ENCODE peak calls at places on chromosomes 13 and 19, in four cellular contexts. R is CD8-positive, alpha-beta T cell; T is GM06990; I is AG08395. Y is an unnamed sample.

GRCh38 chr13:106052200-106052767 is 483.2 kb downstream of the EFNB2 start:
- DNase-seq in R (no peak), T (no peak), I (peak), Y (no peak)

GRCh38 chr19:48608798-48609263 is 2.3 kb downstream of the SPACA4 start:
- DNase-seq in R (peak), T (no peak), I (peak), Y (no peak)

GRCh38 chr13:110628952-110629701 is 13.8 kb downstream of the NAXD start:
- DNase-seq in R (no peak), T (no peak), I (no peak), Y (no peak)

GRCh38 chr13:91185294-91185863 is 162.1 kb upstream of the MIR17HG start:
- DNase-seq in R (no peak), T (no peak), I (no peak), Y (no peak)

GRCh38 chr13:102800145-102801041 is 1.5 kb downstream of the BIVM start:
- DNase-seq in R (peak), T (peak), I (peak), Y (peak)

GRCh38 chr13:50124536-50125305 is 109.5 kb downstream of the KCNRG start:
- DNase-seq in R (peak), T (peak), I (peak), Y (no peak)

GRCh38 chr19:54231077-54231931 is 8.5 kb upstream of the LILRB3 start:
- DNase-seq in R (peak), T (peak), I (peak), Y (peak)

GRCh38 chr13:77448689-77449088 is 86.8 kb upstream of the SCEL start:
- DNase-seq in R (no peak), T (no peak), I (no peak), Y (no peak)

GRCh38 chr13:27728271-27728670 is 64.0 kb upstream of the GSX1 start:
- DNase-seq in R (no peak), T (no peak), I (peak), Y (no peak)

GRCh38 chr19:17468302-17469091 is 1.8 kb upstream of the SLC27A1 start:
- DNase-seq in R (no peak), T (no peak), I (peak), Y (no peak)

GRCh38 chr19:46299004-46299509 is 2.2 kb downstream of the HIF3A start:
- DNase-seq in R (no peak), T (no peak), I (peak), Y (peak)

GRCh38 chr19:43563816-43564215 is 11.5 kb downstream of the XRCC1 start:
- DNase-seq in R (no peak), T (no peak), I (no peak), Y (no peak)

GRCh38 chr13:72120632-72121031 is 253.6 kb upstream of the DACH1 start:
- DNase-seq in R (no peak), T (no peak), I (no peak), Y (no peak)

GRCh38 chr19:16367269-16367683 is 42.6 kb downstream of the KLF2 start:
- DNase-seq in R (no peak), T (peak), I (no peak), Y (no peak)

GRCh38 chr19:57434386-57435061 is 601 bp upstream of the ZNF749 start:
- DNase-seq in R (peak), T (no peak), I (peak), Y (no peak)

GRCh38 chr19:16070366-16070990 is 5.8 kb upstream of the TPM4 start:
- DNase-seq in R (peak), T (peak), I (no peak), Y (no peak)

GRCh38 chr13:32246468-32246867 is 68.7 kb downstream of the ZAR1L start:
- DNase-seq in R (no peak), T (peak), I (peak), Y (peak)

GRCh38 chr13:23765531-23765930 is 123.7 kb downstream of the MIPEP start:
- DNase-seq in R (no peak), T (no peak), I (no peak), Y (no peak)

GRCh38 chr13:100887729-100888151 is 213.1 kb upstream of the TMTC4 start:
- DNase-seq in R (no peak), T (no peak), I (peak), Y (peak)

GRCh38 chr19:36564391-36564790 is 8.7 kb downstream of the ZNF529 start:
- DNase-seq in R (no peak), T (no peak), I (no peak), Y (no peak)

GRCh38 chr13:29689548-29689947 is 94.1 kb upstream of the SLC7A1 start:
- DNase-seq in R (no peak), T (no peak), I (no peak), Y (no peak)

GRCh38 chr13:27919934-27920676 is at the start of gene PDX1:
- DNase-seq in R (no peak), T (no peak), I (no peak), Y (no peak)

GRCh38 chr13:33153421-33154381 is 131.9 kb downstream of the STARD13 start:
- DNase-seq in R (no peak), T (no peak), I (no peak), Y (peak)

GRCh38 chr19:6489278-6490061 is 7.9 kb upstream of the DENND1C start:
- DNase-seq in R (no peak), T (peak), I (no peak), Y (no peak)

GRCh38 chr13:110045202-110045601 is 258.8 kb upstream of the IRS2 start:
- DNase-seq in R (no peak), T (no peak), I (no peak), Y (no peak)

GRCh38 chr19:45615795-45616708 is 14.0 kb upstream of the GPR4 start:
- DNase-seq in R (peak), T (peak), I (peak), Y (peak)

GRCh38 chr19:38514812-38515633 is 81.5 kb downstream of the RYR1 start:
- DNase-seq in R (peak), T (peak), I (peak), Y (no peak)

GRCh38 chr19:39840492-39840891 is 5.7 kb downstream of the FBL start:
- DNase-seq in R (no peak), T (no peak), I (no peak), Y (no peak)

GRCh38 chr19:39923862-39924261 is 10.6 kb downstream of the FCGBP start:
- DNase-seq in R (no peak), T (no peak), I (no peak), Y (no peak)

GRCh38 chr13:84684048-84684662 is 801.9 kb upstream of the SLITRK1 start:
- DNase-seq in R (no peak), T (no peak), I (no peak), Y (no peak)

GRCh38 chr13:97018029-97018819 is 23.9 kb upstream of the OXGR1 start:
- DNase-seq in R (peak), T (no peak), I (peak), Y (peak)

GRCh38 chr19:46862504-46862835 is 1.7 kb downstream of the ARHGAP35 start:
- DNase-seq in R (no peak), T (no peak), I (no peak), Y (no peak)

Y was measured in pulmonary artery endothelial cell.